ENCODE peak calls at places on chromosomes 1 and 21, in five cellular contexts. B, P, R, U and H are unnamed samples.
A peak's percentile ranks its signal among the peaks of the same experiment; 100 is the strongest.

GRCh38 chr1:6634278-6635052 is 9.8 kb downstream of the THAP3 start:
- DNase-seq in B (peak; percentile 50), P (peak; percentile 69), R (peak; percentile 67), U (peak; percentile 51), H (peak; percentile 51)

GRCh38 chr1:26181586-26182371 is 4.5 kb downstream of the CNKSR1 start:
- DNase-seq in B (peak; percentile 8), P (no peak), R (no peak), U (no peak), H (no peak)

GRCh38 chr1:92502247-92502646 is 15.5 kb upstream of the GFI1 start:
- DNase-seq in B (peak; percentile 50), P (no peak), R (no peak), U (no peak), H (peak; percentile 69)

GRCh38 chr1:22611530-22611947 is 24.9 kb upstream of the C1QA start:
- DNase-seq in B (peak; percentile 54), P (peak; percentile 52), R (peak; percentile 42), U (peak; percentile 71), H (peak; percentile 71)

GRCh38 chr1:39105841-39106765 is 80.0 kb downstream of the NDUFS5 start:
- DNase-seq in B (peak; percentile 51), P (peak; percentile 59), R (peak; percentile 48), U (peak; percentile 45), H (peak; percentile 50)

GRCh38 chr21:14598065-14598464 is 52.0 kb upstream of the SAMSN1 start:
- DNase-seq in B (no peak), P (no peak), R (no peak), U (no peak), H (no peak)

GRCh38 chr1:197312163-197312562 is 44.1 kb downstream of the CRB1 start:
- DNase-seq in B (no peak), P (no peak), R (no peak), U (no peak), H (no peak)

GRCh38 chr1:1573843-1574720 is 581 bp downstream of the SSU72 start:
- DNase-seq in B (peak; percentile 62), P (peak; percentile 58), R (peak; percentile 63), U (peak; percentile 75), H (peak; percentile 78)

DNA sequence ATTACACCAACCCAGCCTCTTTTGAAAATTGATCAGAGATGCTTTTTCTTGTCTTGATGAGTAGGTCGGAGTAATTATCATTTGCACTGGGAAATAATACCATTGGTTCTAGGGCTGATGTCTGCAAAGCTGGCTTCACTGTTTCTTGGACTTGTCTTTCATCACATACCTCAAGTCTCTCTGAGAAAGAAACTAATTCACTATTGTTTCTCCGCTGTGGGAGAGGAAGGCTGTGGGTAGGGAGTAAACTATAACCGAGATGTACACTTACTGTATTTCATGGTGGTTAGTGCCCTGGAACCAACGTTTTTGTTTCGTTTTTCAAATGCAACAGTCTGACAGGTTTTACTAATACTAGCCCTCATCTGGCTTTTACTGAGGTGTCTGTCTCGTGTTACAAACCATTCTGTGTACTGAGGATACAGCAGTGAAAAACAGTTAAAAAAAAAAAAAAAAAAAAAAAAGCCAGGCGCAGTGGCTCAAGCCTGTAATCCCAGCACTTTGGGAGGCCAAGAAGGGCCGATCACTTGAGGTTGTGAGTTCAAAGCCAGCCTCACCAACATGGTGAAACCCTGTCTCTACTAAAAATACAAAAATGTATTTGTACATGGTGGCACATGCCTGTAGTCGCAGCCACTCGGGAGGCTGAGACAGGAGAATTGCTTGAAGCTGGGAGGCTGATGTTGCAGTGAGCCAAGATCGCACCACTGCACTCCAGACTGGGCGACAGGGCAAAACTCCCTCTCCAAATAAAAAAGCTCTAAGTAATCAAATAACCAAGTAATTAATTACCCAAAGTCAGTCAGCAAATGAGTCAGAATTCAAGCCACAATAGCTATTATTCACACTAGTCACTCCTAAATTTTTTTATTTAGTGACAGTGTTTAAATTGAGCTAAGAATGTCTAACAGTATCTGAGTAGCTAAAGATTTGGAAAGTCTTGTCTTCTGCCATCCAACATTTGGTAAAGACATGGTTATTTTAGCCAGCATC is 23.3 kb downstream of the TOMM20 start:
- DNase-seq in B (peak; percentile 41), P (no peak), R (no peak), U (no peak), H (peak; percentile 20)
- H3K4me3 ChIP-seq in B (no peak overlapping the region), P (peak overlapping the region; percentile 14), R (no peak overlapping the region), U (no peak overlapping the region), H (no peak overlapping the region)

GRCh38 chr1:245512980-245513578 is 358.3 kb downstream of the KIF26B start:
- DNase-seq in B (peak; percentile 29), P (no peak), R (no peak), U (no peak), H (peak; percentile 55)
- TF ChIP-seq CTCF in B (peak; percentile 29), P (no peak), R (no peak), U (no peak), H (peak; percentile 43)

GRCh38 chr1:12046749-12047119 is 16.4 kb upstream of the TNFRSF8 start:
- DNase-seq in B (no peak), P (no peak), R (no peak), U (no peak), H (no peak)

GRCh38 chr1:12051361-12051760 is 11.7 kb upstream of the TNFRSF8 start:
- DNase-seq in B (no peak), P (no peak), R (no peak), U (no peak), H (no peak)

GRCh38 chr1:12049625-12050024 is 13.5 kb upstream of the TNFRSF8 start:
- DNase-seq in B (no peak), P (no peak), R (no peak), U (no peak), H (no peak)

GRCh38 chr1:12047120-12047876 is 15.8 kb upstream of the TNFRSF8 start:
- DNase-seq in B (peak; percentile 39), P (no peak), R (no peak), U (peak; percentile 36), H (peak; percentile 47)

DNA sequence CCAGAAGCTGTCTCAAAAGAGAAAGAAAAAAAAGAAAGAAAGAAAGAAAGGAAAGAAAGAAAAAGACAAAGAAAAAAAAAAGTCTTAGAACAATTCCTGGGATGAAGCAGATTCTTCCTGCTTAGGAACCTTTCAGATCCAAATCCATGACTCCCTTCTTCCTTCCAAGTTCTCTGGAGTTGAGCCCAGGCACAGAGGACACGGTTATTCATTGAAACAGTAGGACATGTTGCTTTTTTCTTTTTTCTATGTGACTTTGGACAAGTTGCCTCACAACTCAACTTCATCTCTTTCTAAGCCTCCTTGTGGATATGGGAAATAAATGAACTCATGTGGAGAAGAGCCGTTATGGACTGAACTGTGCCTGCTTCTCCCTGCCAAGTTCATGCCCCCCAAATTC is 14.7 kb upstream of the TNFRSF8 start:
- DNase-seq in B (no peak), P (no peak), R (no peak), U (no peak), H (no peak)
- H3K4me3 ChIP-seq in B (no peak overlapping the region), P (no peak overlapping the region), R (no peak overlapping the region), U (no peak overlapping the region), H (no peak overlapping the region)

GRCh38 chr1:59046730-59047157 is 250.2 kb upstream of the FGGY start:
- DNase-seq in B (no peak), P (no peak), R (no peak), U (peak; percentile 82), H (peak; percentile 63)
- TF ChIP-seq CTCF in B (no peak), P (no peak), R (peak; percentile 10), U (peak; percentile 73), H (peak; percentile 56)

GRCh38 chr1:247334378-247335133 is 2.9 kb upstream of the ZNF496 start:
- DNase-seq in B (no peak), P (no peak), R (no peak), U (no peak), H (no peak)
- H3K4me3 ChIP-seq in B (no peak overlapping the region), P (no peak overlapping the region), R (no peak overlapping the region), U (no peak overlapping the region), H (no peak overlapping the region)